ENCODE peak calls at places on chromosomes 6 and 20, in seven cellular contexts. One of them, this sample, is unnamed.

GRCh38 chr20:4434681-4435080 is 287.0 kb upstream of the PRND start:
- DNase-seq in activated B cell treated with CpG ODN at 0.5 μM for 24 hours: no peak
- DNase-seq in fibroblast of mammary gland: peak; percentile 66
- DNase-seq in adrenal gland: no peak
- DNase-seq in tibial nerve: no peak
- DNase-seq in transverse colon: no peak
- DNase-seq in GM13976: no peak
- DNase-seq in this sample: peak; percentile 53

GRCh38 chr6:2797564-2798014 is 32.4 kb downstream of the WRNIP1 start:
- DNase-seq in activated B cell treated with CpG ODN at 0.5 μM for 24 hours: no peak
- DNase-seq in fibroblast of mammary gland: no peak
- DNase-seq in adrenal gland: no peak
- DNase-seq in tibial nerve: no peak
- DNase-seq in transverse colon: no peak
- DNase-seq in GM13976: no peak
- DNase-seq in this sample: no peak

GRCh38 chr6:44631968-44632367 is 244.5 kb downstream of the CDC5L start:
- DNase-seq in activated B cell treated with CpG ODN at 0.5 μM for 24 hours: no peak
- DNase-seq in fibroblast of mammary gland: no peak
- DNase-seq in adrenal gland: no peak
- DNase-seq in tibial nerve: no peak
- DNase-seq in transverse colon: no peak
- DNase-seq in GM13976: no peak
- DNase-seq in this sample: peak; percentile 7

GRCh38 chr6:116450769-116451740 is 10.1 kb upstream of the CALHM6 start:
- DNase-seq in activated B cell treated with CpG ODN at 0.5 μM for 24 hours: no peak
- DNase-seq in fibroblast of mammary gland: no peak
- DNase-seq in adrenal gland: no peak
- DNase-seq in tibial nerve: no peak
- DNase-seq in transverse colon: peak; percentile 12
- DNase-seq in GM13976: peak; percentile 46
- DNase-seq in this sample: no peak

GRCh38 chr6:53159558-53159957 is 10.9 kb upstream of the GCM1 start:
- DNase-seq in activated B cell treated with CpG ODN at 0.5 μM for 24 hours: no peak
- DNase-seq in fibroblast of mammary gland: peak; percentile 24
- DNase-seq in adrenal gland: no peak
- DNase-seq in tibial nerve: no peak
- DNase-seq in transverse colon: no peak
- DNase-seq in GM13976: no peak
- DNase-seq in this sample: no peak

GRCh38 chr20:32036716-32037355 is 15.2 kb upstream of the HCK start:
- DNase-seq in activated B cell treated with CpG ODN at 0.5 μM for 24 hours: no peak
- DNase-seq in fibroblast of mammary gland: no peak
- DNase-seq in adrenal gland: no peak
- DNase-seq in tibial nerve: no peak
- DNase-seq in transverse colon: no peak
- DNase-seq in GM13976: no peak
- DNase-seq in this sample: no peak

GRCh38 chr6:170291271-170292110 is 613 bp upstream of the DLL1 start:
- DNase-seq in activated B cell treated with CpG ODN at 0.5 μM for 24 hours: peak; percentile 42
- DNase-seq in fibroblast of mammary gland: no peak
- DNase-seq in adrenal gland: peak; percentile 59
- DNase-seq in tibial nerve: peak; percentile 51
- DNase-seq in transverse colon: peak; percentile 74
- DNase-seq in GM13976: peak; percentile 72
- DNase-seq in this sample: no peak

GRCh38 chr6:160077526-160077925 is 44.1 kb upstream of the SLC22A1 start:
- DNase-seq in activated B cell treated with CpG ODN at 0.5 μM for 24 hours: no peak
- DNase-seq in fibroblast of mammary gland: peak; percentile 18
- DNase-seq in adrenal gland: no peak
- DNase-seq in tibial nerve: no peak
- DNase-seq in transverse colon: no peak
- DNase-seq in GM13976: no peak
- DNase-seq in this sample: peak; percentile 64

GRCh38 chr6:52423971-52424381 is 3.8 kb downstream of the EFHC1 start:
- DNase-seq in activated B cell treated with CpG ODN at 0.5 μM for 24 hours: no peak
- DNase-seq in fibroblast of mammary gland: peak; percentile 84
- DNase-seq in adrenal gland: no peak
- DNase-seq in tibial nerve: peak; percentile 20
- DNase-seq in transverse colon: no peak
- DNase-seq in GM13976: no peak
- DNase-seq in this sample: peak; percentile 76

GRCh38 chr6:75217203-75217602 is 11.3 kb upstream of the COL12A1 start:
- DNase-seq in activated B cell treated with CpG ODN at 0.5 μM for 24 hours: no peak
- DNase-seq in fibroblast of mammary gland: peak; percentile 91
- DNase-seq in adrenal gland: no peak
- DNase-seq in tibial nerve: no peak
- DNase-seq in transverse colon: no peak
- DNase-seq in GM13976: no peak
- DNase-seq in this sample: peak; percentile 39

GRCh38 chr6:131015192-131015591 is 47.9 kb downstream of the EPB41L2 start:
- DNase-seq in activated B cell treated with CpG ODN at 0.5 μM for 24 hours: no peak
- DNase-seq in fibroblast of mammary gland: no peak
- DNase-seq in adrenal gland: no peak
- DNase-seq in tibial nerve: no peak
- DNase-seq in transverse colon: no peak
- DNase-seq in GM13976: no peak
- DNase-seq in this sample: no peak

GRCh38 chr6:53263915-53264314 is 84.8 kb downstream of the ELOVL5 start:
- DNase-seq in activated B cell treated with CpG ODN at 0.5 μM for 24 hours: no peak
- DNase-seq in fibroblast of mammary gland: peak; percentile 76
- DNase-seq in adrenal gland: no peak
- DNase-seq in tibial nerve: no peak
- DNase-seq in transverse colon: no peak
- DNase-seq in GM13976: no peak
- DNase-seq in this sample: peak; percentile 55

GRCh38 chr20:62366370-62367135 is 559 bp downstream of the LAMA5 start:
- DNase-seq in activated B cell treated with CpG ODN at 0.5 μM for 24 hours: no peak
- DNase-seq in fibroblast of mammary gland: no peak
- DNase-seq in adrenal gland: peak; percentile 34
- DNase-seq in tibial nerve: no peak
- DNase-seq in transverse colon: no peak
- DNase-seq in GM13976: no peak
- DNase-seq in this sample: no peak

GRCh38 chr6:109690373-109690739 is 646 bp downstream of the AK9 start:
- DNase-seq in activated B cell treated with CpG ODN at 0.5 μM for 24 hours: peak; percentile 64
- DNase-seq in fibroblast of mammary gland: no peak
- DNase-seq in adrenal gland: peak; percentile 43
- DNase-seq in tibial nerve: peak; percentile 20
- DNase-seq in transverse colon: peak; percentile 83
- DNase-seq in GM13976: peak; percentile 74
- DNase-seq in this sample: no peak

GRCh38 chr6:117933471-117933870 is 26.4 kb downstream of the SLC35F1 start:
- DNase-seq in activated B cell treated with CpG ODN at 0.5 μM for 24 hours: no peak
- DNase-seq in fibroblast of mammary gland: no peak
- DNase-seq in adrenal gland: no peak
- DNase-seq in tibial nerve: no peak
- DNase-seq in transverse colon: no peak
- DNase-seq in GM13976: no peak
- DNase-seq in this sample: no peak

GRCh38 chr20:63244468-63244867 is 8.8 kb downstream of the BIRC7 start:
- DNase-seq in activated B cell treated with CpG ODN at 0.5 μM for 24 hours: no peak
- DNase-seq in fibroblast of mammary gland: no peak
- DNase-seq in adrenal gland: no peak
- DNase-seq in tibial nerve: no peak
- DNase-seq in transverse colon: no peak
- DNase-seq in GM13976: no peak
- DNase-seq in this sample: no peak

GRCh38 chr6:80010296-80010695 is 5.8 kb downstream of the TTK start:
- DNase-seq in activated B cell treated with CpG ODN at 0.5 μM for 24 hours: no peak
- DNase-seq in fibroblast of mammary gland: no peak
- DNase-seq in adrenal gland: no peak
- DNase-seq in tibial nerve: no peak
- DNase-seq in transverse colon: no peak
- DNase-seq in GM13976: no peak
- DNase-seq in this sample: no peak

GRCh38 chr20:20752712-20753111 is 40.3 kb upstream of the RALGAPA2 start:
- DNase-seq in activated B cell treated with CpG ODN at 0.5 μM for 24 hours: no peak
- DNase-seq in fibroblast of mammary gland: no peak
- DNase-seq in adrenal gland: no peak
- DNase-seq in tibial nerve: no peak
- DNase-seq in transverse colon: no peak
- DNase-seq in GM13976: no peak
- DNase-seq in this sample: no peak

GRCh38 chr6:145904878-145905277 is 59.3 kb downstream of the SHPRH start:
- DNase-seq in activated B cell treated with CpG ODN at 0.5 μM for 24 hours: no peak
- DNase-seq in fibroblast of mammary gland: no peak
- DNase-seq in adrenal gland: no peak
- DNase-seq in tibial nerve: no peak
- DNase-seq in transverse colon: peak; percentile 12
- DNase-seq in GM13976: no peak
- DNase-seq in this sample: no peak

GRCh38 chr20:49633023-49633422 is 65.1 kb upstream of the PTGIS start:
- DNase-seq in activated B cell treated with CpG ODN at 0.5 μM for 24 hours: no peak
- DNase-seq in fibroblast of mammary gland: no peak
- DNase-seq in adrenal gland: no peak
- DNase-seq in tibial nerve: no peak
- DNase-seq in transverse colon: no peak
- DNase-seq in GM13976: no peak
- DNase-seq in this sample: no peak

GRCh38 chr6:19838442-19839236 is 1.5 kb downstream of the ID4 start:
- DNase-seq in activated B cell treated with CpG ODN at 0.5 μM for 24 hours: no peak
- DNase-seq in fibroblast of mammary gland: no peak
- DNase-seq in adrenal gland: no peak
- DNase-seq in tibial nerve: no peak
- DNase-seq in transverse colon: peak; percentile 32
- DNase-seq in GM13976: peak; percentile 41
- DNase-seq in this sample: no peak

GRCh38 chr6:33077908-33078307 is 2.1 kb downstream of the HLA-DPB1 start:
- DNase-seq in activated B cell treated with CpG ODN at 0.5 μM for 24 hours: no peak
- DNase-seq in fibroblast of mammary gland: no peak
- DNase-seq in adrenal gland: no peak
- DNase-seq in tibial nerve: no peak
- DNase-seq in transverse colon: no peak
- DNase-seq in GM13976: no peak
- DNase-seq in this sample: no peak

GRCh38 chr6:33661118-33661838 is 40.2 kb downstream of the ITPR3 start:
- DNase-seq in activated B cell treated with CpG ODN at 0.5 μM for 24 hours: no peak
- DNase-seq in fibroblast of mammary gland: no peak
- DNase-seq in adrenal gland: no peak
- DNase-seq in tibial nerve: no peak
- DNase-seq in transverse colon: no peak
- DNase-seq in GM13976: no peak
- DNase-seq in this sample: no peak

GRCh38 chr20:35562541-35563110 is 20.7 kb downstream of the ERGIC3 start:
- DNase-seq in activated B cell treated with CpG ODN at 0.5 μM for 24 hours: no peak
- DNase-seq in fibroblast of mammary gland: no peak
- DNase-seq in adrenal gland: no peak
- DNase-seq in tibial nerve: no peak
- DNase-seq in transverse colon: no peak
- DNase-seq in GM13976: no peak
- DNase-seq in this sample: no peak

GRCh38 chr20:35560105-35560511 is 18.2 kb downstream of the ERGIC3 start:
- DNase-seq in activated B cell treated with CpG ODN at 0.5 μM for 24 hours: no peak
- DNase-seq in fibroblast of mammary gland: no peak
- DNase-seq in adrenal gland: no peak
- DNase-seq in tibial nerve: no peak
- DNase-seq in transverse colon: peak; percentile 73
- DNase-seq in GM13976: no peak
- DNase-seq in this sample: no peak

GRCh38 chr20:35560541-35560940 is 18.7 kb downstream of the ERGIC3 start:
- DNase-seq in activated B cell treated with CpG ODN at 0.5 μM for 24 hours: no peak
- DNase-seq in fibroblast of mammary gland: no peak
- DNase-seq in adrenal gland: no peak
- DNase-seq in tibial nerve: no peak
- DNase-seq in transverse colon: no peak
- DNase-seq in GM13976: no peak
- DNase-seq in this sample: no peak

GRCh38 chr20:35561671-35562070 is 19.8 kb downstream of the ERGIC3 start:
- DNase-seq in activated B cell treated with CpG ODN at 0.5 μM for 24 hours: no peak
- DNase-seq in fibroblast of mammary gland: no peak
- DNase-seq in adrenal gland: no peak
- DNase-seq in tibial nerve: no peak
- DNase-seq in transverse colon: no peak
- DNase-seq in GM13976: no peak
- DNase-seq in this sample: no peak

GRCh38 chr20:35561268-35561667 is 19.4 kb downstream of the ERGIC3 start:
- DNase-seq in activated B cell treated with CpG ODN at 0.5 μM for 24 hours: no peak
- DNase-seq in fibroblast of mammary gland: peak; percentile 34
- DNase-seq in adrenal gland: no peak
- DNase-seq in tibial nerve: no peak
- DNase-seq in transverse colon: peak; percentile 39
- DNase-seq in GM13976: no peak
- DNase-seq in this sample: peak; percentile 76
- TF ChIP-seq CTCF in activated B cell treated with CpG ODN at 0.5 μM for 24 hours: no peak
- TF ChIP-seq CTCF in fibroblast of mammary gland: no peak
- TF ChIP-seq CTCF in adrenal gland: no peak
- TF ChIP-seq CTCF in tibial nerve: peak; percentile 8
- TF ChIP-seq CTCF in transverse colon: no peak
- TF ChIP-seq CTCF in GM13976: peak; percentile 29
- TF ChIP-seq CTCF in this sample: peak; percentile 59

DNA sequence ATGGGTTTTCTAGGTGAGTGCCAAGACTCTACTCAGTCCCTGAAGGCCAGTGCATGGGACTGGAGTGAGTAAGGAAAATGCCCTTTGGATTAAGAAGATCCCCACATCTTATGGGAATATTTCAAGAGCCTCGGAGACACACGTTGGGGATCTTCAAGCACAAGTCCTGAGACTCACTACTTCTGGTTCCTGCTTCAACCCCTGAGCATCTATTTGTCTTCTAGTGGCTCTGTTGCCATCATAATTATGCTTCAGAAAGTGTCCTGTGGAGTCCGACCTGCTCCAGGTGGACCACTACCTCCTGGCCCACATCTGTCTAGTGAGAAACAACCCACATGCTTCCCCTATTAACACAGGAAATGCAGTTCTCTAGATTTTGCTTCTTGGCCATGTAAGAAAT is at the start of gene OR5V1:
- DNase-seq in activated B cell treated with CpG ODN at 0.5 μM for 24 hours: no peak
- DNase-seq in fibroblast of mammary gland: no peak
- DNase-seq in adrenal gland: no peak
- DNase-seq in tibial nerve: no peak
- DNase-seq in transverse colon: no peak
- DNase-seq in GM13976: no peak
- DNase-seq in this sample: no peak
- TF ChIP-seq CTCF in activated B cell treated with CpG ODN at 0.5 μM for 24 hours: no peak
- TF ChIP-seq CTCF in fibroblast of mammary gland: no peak
- TF ChIP-seq CTCF in adrenal gland: no peak
- TF ChIP-seq CTCF in tibial nerve: no peak
- TF ChIP-seq CTCF in transverse colon: no peak
- TF ChIP-seq CTCF in GM13976: no peak
- TF ChIP-seq CTCF in this sample: no peak

DNA sequence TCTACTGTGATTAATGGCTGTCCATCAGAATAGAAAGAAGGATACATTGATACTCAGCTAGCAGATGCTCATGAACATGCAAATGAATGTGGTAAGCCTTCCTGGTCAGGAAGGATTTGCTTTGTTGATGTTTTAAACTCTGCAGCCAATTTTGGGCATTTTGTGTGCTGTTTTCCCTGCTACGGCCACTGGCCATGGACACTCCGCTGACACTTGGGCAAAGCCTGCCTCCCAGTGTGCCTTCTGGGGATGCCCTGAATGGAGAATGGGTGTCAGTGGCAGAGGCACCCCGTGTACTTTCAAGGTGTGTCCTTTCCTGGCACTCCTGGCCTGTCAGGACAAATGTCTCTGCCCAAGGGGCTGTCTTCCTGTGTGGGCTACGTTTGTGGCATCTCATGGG is 113.1 kb downstream of the SOBP start:
- DNase-seq in activated B cell treated with CpG ODN at 0.5 μM for 24 hours: no peak
- DNase-seq in fibroblast of mammary gland: no peak
- DNase-seq in adrenal gland: no peak
- DNase-seq in tibial nerve: no peak
- DNase-seq in transverse colon: no peak
- DNase-seq in GM13976: no peak
- DNase-seq in this sample: no peak
- TF ChIP-seq CTCF in activated B cell treated with CpG ODN at 0.5 μM for 24 hours: no peak
- TF ChIP-seq CTCF in fibroblast of mammary gland: no peak
- TF ChIP-seq CTCF in adrenal gland: no peak
- TF ChIP-seq CTCF in tibial nerve: no peak
- TF ChIP-seq CTCF in transverse colon: no peak
- TF ChIP-seq CTCF in GM13976: no peak
- TF ChIP-seq CTCF in this sample: no peak

GRCh38 chr6:108570518-108570917 is 9.8 kb downstream of the FOXO3 start:
- DNase-seq in activated B cell treated with CpG ODN at 0.5 μM for 24 hours: no peak
- DNase-seq in fibroblast of mammary gland: peak; percentile 41
- DNase-seq in adrenal gland: no peak
- DNase-seq in tibial nerve: no peak
- DNase-seq in transverse colon: no peak
- DNase-seq in GM13976: no peak
- DNase-seq in this sample: no peak
- TF ChIP-seq CTCF in activated B cell treated with CpG ODN at 0.5 μM for 24 hours: no peak
- TF ChIP-seq CTCF in fibroblast of mammary gland: peak; percentile 7
- TF ChIP-seq CTCF in adrenal gland: no peak
- TF ChIP-seq CTCF in tibial nerve: no peak
- TF ChIP-seq CTCF in transverse colon: no peak
- TF ChIP-seq CTCF in GM13976: no peak
- TF ChIP-seq CTCF in this sample: peak; percentile 50